ENCODE peak calls at places on chromosomes 13 and 19, in nine cellular contexts. U, Q, Z, W, B, O, X, L and M are unnamed samples.
A peak's percentile ranks its signal among the peaks of the same experiment; 100 is the strongest.

GRCh38 chr13:35256459-35257148 is 219.9 kb downstream of the MAB21L1 start:
- DNase-seq in U (no peak), Q (no peak), Z (no peak), W (no peak), B (no peak), O (no peak), X (no peak), L (no peak), M (no peak)

GRCh38 chr19:3978145-3978544 is 7.1 kb downstream of the EEF2 start:
- DNase-seq in U (no peak), Q (no peak), Z (no peak), W (no peak), B (no peak), O (no peak), X (no peak), L (no peak), M (no peak)

GRCh38 chr13:109868583-109869311 is 82.4 kb upstream of the IRS2 start:
- DNase-seq in U (no peak), Q (no peak), Z (no peak), W (no peak), B (no peak), O (no peak), X (no peak), L (peak; percentile 55), M (no peak)

GRCh38 chr19:2032296-2032941 is 16.9 kb upstream of the BTBD2 start:
- DNase-seq in U (peak; percentile 90), Q (peak; percentile 78), Z (peak; percentile 55), W (peak; percentile 88), B (peak; percentile 31), O (no peak), X (no peak), L (peak; percentile 88), M (no peak)

GRCh38 chr13:81171065-81171647 is 830.2 kb upstream of the SPRY2 start:
- DNase-seq in U (no peak), Q (no peak), Z (no peak), W (peak; percentile 29), B (peak; percentile 18), O (no peak), X (no peak), L (peak; percentile 15), M (no peak)

GRCh38 chr13:101869553-101869952 is 417.1 kb downstream of the ITGBL1 start:
- DNase-seq in U (peak; percentile 1), Q (no peak), Z (no peak), W (peak; percentile 8), B (no peak), O (no peak), X (no peak), L (peak; percentile 6), M (no peak)

GRCh38 chr19:40744554-40745401 is 5.5 kb downstream of the ACTMAP start:
- DNase-seq in U (peak; percentile 31), Q (no peak), Z (no peak), W (no peak), B (peak; percentile 34), O (no peak), X (no peak), L (no peak), M (no peak)

GRCh38 chr19:17390665-17391370 is 3.2 kb downstream of the CCDC194 start:
- DNase-seq in U (peak; percentile 92), Q (peak; percentile 85), Z (no peak), W (peak; percentile 91), B (peak; percentile 99), O (peak; percentile 72), X (peak; percentile 86), L (peak; percentile 80), M (peak; percentile 43)

GRCh38 chr19:42286349-42287016 is 15.4 kb upstream of the PRR19 start:
- DNase-seq in U (no peak), Q (no peak), Z (no peak), W (peak; percentile 48), B (no peak), O (no peak), X (no peak), L (peak; percentile 49), M (no peak)

GRCh38 chr19:42285546-42285945 is 16.4 kb upstream of the PRR19 start:
- DNase-seq in U (no peak), Q (peak; percentile 39), Z (no peak), W (no peak), B (peak; percentile 46), O (no peak), X (no peak), L (no peak), M (no peak)

GRCh38 chr19:42287017-42287825 is 14.7 kb upstream of the PRR19 start:
- DNase-seq in U (no peak), Q (no peak), Z (no peak), W (no peak), B (no peak), O (no peak), X (no peak), L (no peak), M (no peak)

GRCh38 chr19:42284641-42285341 is 15.7 kb downstream of the CIC start:
- DNase-seq in U (no peak), Q (peak; percentile 29), Z (no peak), W (no peak), B (peak; percentile 56), O (no peak), X (peak; percentile 39), L (no peak), M (no peak)

GRCh38 chr19:42285988-42286348 is 16.0 kb upstream of the PRR19 start:
- DNase-seq in U (no peak), Q (no peak), Z (no peak), W (no peak), B (no peak), O (no peak), X (no peak), L (no peak), M (no peak)
- H3K4me3 ChIP-seq in U (no peak overlapping the region), Q (no peak overlapping the region), Z (no peak overlapping the region), W (peak overlapping the region; percentile 69), B (peak overlapping the region; percentile 90), O (peak overlapping the region; percentile 32), X (no peak overlapping the region), L (no peak overlapping the region), M (no peak overlapping the region)

GRCh38 chr19:7386769-7387168 is 38.0 kb downstream of the ARHGEF18 start:
- DNase-seq in U (no peak), Q (no peak), Z (no peak), W (no peak), B (no peak), O (no peak), X (no peak), L (no peak), M (no peak)

GRCh38 chr19:7385062-7385461 is 36.3 kb downstream of the ARHGEF18 start:
- DNase-seq in U (no peak), Q (no peak), Z (no peak), W (no peak), B (no peak), O (no peak), X (no peak), L (no peak), M (no peak)

GRCh38 chr19:7382694-7383093 is 34.0 kb downstream of the ARHGEF18 start:
- DNase-seq in U (no peak), Q (no peak), Z (no peak), W (no peak), B (peak; percentile 25), O (no peak), X (no peak), L (no peak), M (no peak)

GRCh38 chr19:7383284-7383683 is 34.5 kb downstream of the ARHGEF18 start:
- DNase-seq in U (no peak), Q (no peak), Z (no peak), W (no peak), B (no peak), O (no peak), X (no peak), L (no peak), M (no peak)

DNA sequence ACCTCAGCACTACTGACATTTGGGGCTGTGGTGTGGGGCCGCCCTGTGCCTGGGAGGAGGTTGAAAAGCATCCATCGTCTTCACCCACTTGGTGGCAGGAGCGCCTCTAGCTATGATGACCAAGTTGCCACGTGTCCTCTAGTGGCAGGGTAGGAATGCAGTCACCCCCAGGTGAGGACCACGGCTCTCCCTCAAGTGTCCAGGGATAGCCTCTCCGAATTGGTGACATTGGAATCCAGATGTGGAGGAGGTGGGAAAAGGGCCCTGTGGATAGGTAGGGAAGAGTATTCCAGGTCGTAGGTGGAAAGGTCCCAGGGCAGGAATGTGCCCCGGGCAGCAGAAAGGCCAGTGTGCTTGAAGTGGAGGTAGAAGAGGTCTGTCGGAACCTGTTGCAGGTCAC is 37.6 kb downstream of the ARHGEF18 start:
- DNase-seq in U (no peak), Q (no peak), Z (no peak), W (no peak), B (no peak), O (no peak), X (no peak), L (no peak), M (no peak)
- TF ChIP-seq CTCF in U (no peak), Q (no peak), Z (peak; percentile 4), W (no peak), B (no peak), O (no peak), X (no peak), L (no peak), M (no peak)

GRCh38 chr13:21466527-21466926 is 7.4 kb upstream of the ZDHHC20 start:
- DNase-seq in U (no peak), Q (no peak), Z (no peak), W (no peak), B (no peak), O (no peak), X (no peak), L (no peak), M (no peak)
- H3K4me3 ChIP-seq in U (no peak overlapping the region), Q (no peak overlapping the region), Z (no peak overlapping the region), W (no peak overlapping the region), B (no peak overlapping the region), O (no peak overlapping the region), X (no peak overlapping the region), L (no peak overlapping the region), M (no peak overlapping the region)

GRCh38 chr13:87999141-87999765 is 328.1 kb downstream of the SLITRK5 start:
- DNase-seq in U (no peak), Q (no peak), Z (no peak), W (peak; percentile 63), B (no peak), O (peak; percentile 11), X (no peak), L (peak; percentile 29), M (peak; percentile 18)

GRCh38 chr13:88000787-88001186 is 329.6 kb downstream of the SLITRK5 start:
- DNase-seq in U (no peak), Q (no peak), Z (no peak), W (no peak), B (peak; percentile 30), O (no peak), X (no peak), L (no peak), M (no peak)

GRCh38 chr13:87999791-88000190 is 328.6 kb downstream of the SLITRK5 start:
- DNase-seq in U (no peak), Q (no peak), Z (no peak), W (no peak), B (no peak), O (no peak), X (no peak), L (peak; percentile 22), M (no peak)

GRCh38 chr13:87998081-87998480 is 326.9 kb downstream of the SLITRK5 start:
- DNase-seq in U (no peak), Q (no peak), Z (no peak), W (no peak), B (no peak), O (no peak), X (no peak), L (no peak), M (no peak)

GRCh38 chr13:88000239-88000638 is 329.1 kb downstream of the SLITRK5 start:
- DNase-seq in U (no peak), Q (no peak), Z (no peak), W (no peak), B (no peak), O (no peak), X (no peak), L (peak; percentile 9), M (no peak)
- TF ChIP-seq CTCF in U (no peak), Q (no peak), Z (no peak), W (no peak), B (no peak), O (no peak), X (no peak), L (peak; percentile 4), M (no peak)